ENCODE peak calls at places on chromosomes 7 and 10, in seven cellular contexts. Q is fibroblast of gingiva; N is stimulated activated CD4-positive, alpha-beta T cell treated with anti-CD3 and anti-CD28 coated beads, Interleukin-12 subunit alpha, Interleukin-12 subunit beta, amount 100 ng/mL, for 4 hours; R is testis; U is NCI-H460; J is memory B cell; X is foreskin melanocyte. H is an unnamed sample.
A peak's percentile ranks its signal among the peaks of the same experiment; 100 is the strongest.

GRCh38 chr10:99742701-99743100 is 10.7 kb downstream of the CUTC start:
- DNase-seq in U (no peak), R (no peak), N (no peak), Q (peak; percentile 74), J (no peak), X (no peak), H (no peak)

GRCh38 chr10:105743343-105744056 is 1102.4 kb downstream of the SORCS3 start:
- DNase-seq in R (no peak), X (no peak), Q (no peak), U (no peak), J (no peak), N (no peak), H (no peak)

GRCh38 chr7:128892521-128893250 is 17.8 kb downstream of the KCP start:
- DNase-seq in U (no peak), R (no peak), Q (no peak), J (no peak), N (no peak), X (no peak), H (no peak)

GRCh38 chr10:124381011-124381591 is 37.6 kb downstream of the OAT start:
- DNase-seq in J (no peak), R (no peak), U (no peak), Q (no peak), X (no peak), N (no peak), H (no peak)

GRCh38 chr7:73879977-73880681 is 19.2 kb downstream of the TMEM270 start:
- DNase-seq in X (no peak), R (no peak), U (no peak), N (no peak), Q (peak; percentile 93), J (no peak), H (no peak)

GRCh38 chr7:1558841-1559625 is 3.0 kb upstream of the TMEM184A start:
- DNase-seq in N (no peak), J (no peak), Q (no peak), U (no peak), X (no peak), R (no peak), H (no peak)

GRCh38 chr7:95250591-95250990 is 73.7 kb downstream of the PON1 start:
- DNase-seq in R (no peak), U (no peak), Q (no peak), N (no peak), J (no peak), X (no peak), H (no peak)

GRCh38 chr10:49139866-49140195 is 6.0 kb upstream of the FAM170B start:
- DNase-seq in U (no peak), J (no peak), Q (peak; percentile 57), R (no peak), N (no peak), X (no peak), H (peak; percentile 45)

GRCh38 chr7:43496596-43496995 is 86.3 kb upstream of the STK17A start:
- DNase-seq in Q (no peak), R (no peak), N (no peak), X (no peak), U (no peak), J (no peak), H (no peak)

GRCh38 chr7:7516662-7517061 is 19.0 kb downstream of the COL28A1 start:
- DNase-seq in J (no peak), U (no peak), X (no peak), R (no peak), N (no peak), Q (no peak), H (no peak)

GRCh38 chr7:81769891-81770818 is at the start of gene HGF:
- DNase-seq in N (no peak), J (no peak), U (no peak), R (peak; percentile 71), Q (peak; percentile 79), X (no peak), H (no peak)

GRCh38 chr10:19098803-19099202 is 50.2 kb downstream of the MALRD1 start:
- DNase-seq in J (no peak), R (no peak), U (no peak), X (no peak), N (no peak), Q (no peak), H (no peak)

GRCh38 chr7:77544523-77544922 is 7.4 kb downstream of the PTPN12 start:
- DNase-seq in R (no peak), U (no peak), N (no peak), X (no peak), Q (peak; percentile 20), J (no peak), H (no peak)

GRCh38 chr7:157517782-157518513 is 181.1 kb downstream of the DNAJB6 start:
- DNase-seq in Q (no peak), X (no peak), J (no peak), R (no peak), N (no peak), U (no peak), H (no peak)

GRCh38 chr7:93981480-93981874 is 22.7 kb downstream of the BET1 start:
- DNase-seq in U (no peak), N (no peak), R (no peak), J (no peak), Q (no peak), X (no peak), H (no peak)

GRCh38 chr7:15306286-15306685 is 255.5 kb downstream of the AGMO start:
- DNase-seq in U (no peak), N (no peak), X (no peak), Q (no peak), J (no peak), R (no peak), H (no peak)

GRCh38 chr10:74213571-74214162 is 62.6 kb downstream of the ADK start:
- DNase-seq in Q (peak; percentile 59), R (no peak), X (peak; percentile 15), N (peak; percentile 20), U (peak; percentile 58), J (peak; percentile 21), H (peak; percentile 35)

GRCh38 chr10:79088613-79089355 is 20.0 kb downstream of the ZMIZ1 start:
- DNase-seq in U (no peak), J (no peak), Q (no peak), N (no peak), R (no peak), X (no peak), H (no peak)

GRCh38 chr7:131495679-131496498 is 60.5 kb downstream of the PODXL start:
- DNase-seq in Q (no peak), N (no peak), U (no peak), J (no peak), R (no peak), X (no peak), H (no peak)

GRCh38 chr7:68309806-68310205 is 1288.5 kb upstream of the AUTS2 start:
- DNase-seq in Q (no peak), X (no peak), R (no peak), N (no peak), J (no peak), U (no peak), H (no peak)

H was measured in HTR-8/SVneo.